ENCODE peak calls at places on chromosomes 5 and 9, in seven cellular contexts. Z, L, Y, D, Q, S and T are unnamed samples.

GRCh38 chr5:66171349-66172344 is 27.5 kb downstream of the SREK1 start:
- DNase-seq in Z (peak), L (peak), Y (peak), D (peak), Q (no peak), S (peak), T (peak)

GRCh38 chr5:72410896-72411295 is 90.7 kb downstream of the PTCD2 start:
- DNase-seq in Z (no peak), L (peak), Y (no peak), D (peak), Q (no peak), S (no peak), T (peak)

GRCh38 chr5:56078675-56079500 is 84.1 kb upstream of the IL6ST start:
- DNase-seq in Z (no peak), L (peak), Y (no peak), D (peak), Q (no peak), S (peak), T (no peak)

GRCh38 chr5:69049151-69049550 is 44.7 kb upstream of the SLC30A5 start:
- DNase-seq in Z (no peak), L (no peak), Y (no peak), D (no peak), Q (no peak), S (no peak), T (no peak)

GRCh38 chr5:35664584-35664983 is 46.9 kb downstream of the SPEF2 start:
- DNase-seq in Z (no peak), L (no peak), Y (no peak), D (no peak), Q (no peak), S (no peak), T (no peak)

GRCh38 chr5:2227433-2227832 is 344.7 kb upstream of the IRX4 start:
- DNase-seq in Z (no peak), L (no peak), Y (no peak), D (no peak), Q (no peak), S (no peak), T (no peak)

GRCh38 chr5:98722188-98722587 is 51.3 kb upstream of the RGMB start:
- DNase-seq in Z (no peak), L (no peak), Y (no peak), D (peak), Q (no peak), S (no peak), T (no peak)

GRCh38 chr5:89282832-89283510 is 400.0 kb upstream of the MEF2C start:
- DNase-seq in Z (no peak), L (peak), Y (no peak), D (peak), Q (no peak), S (no peak), T (peak)

GRCh38 chr9:83538172-83538889 is at the start of gene FRMD3:
- DNase-seq in Z (no peak), L (peak), Y (peak), D (peak), Q (no peak), S (peak), T (peak)

GRCh38 chr5:173778152-173778782 is 109.9 kb upstream of the CPEB4 start:
- DNase-seq in Z (no peak), L (no peak), Y (no peak), D (no peak), Q (no peak), S (no peak), T (no peak)

GRCh38 chr5:73437126-73438047 is 11.2 kb downstream of the FOXD1 start:
- DNase-seq in Z (no peak), L (no peak), Y (peak), D (peak), Q (no peak), S (no peak), T (peak)

GRCh38 chr5:54148062-54148461 is 162.3 kb downstream of the ARL15 start:
- DNase-seq in Z (no peak), L (peak), Y (no peak), D (peak), Q (no peak), S (peak), T (peak)